ENCODE peak calls at places on chromosomes 6 and 20, in six cellular contexts. One of them, this sample, is unnamed.

GRCh38 chr6:33607784-33608161 is 13.3 kb upstream of the ITPR3 start:
- DNase-seq in H1: no peak
- DNase-seq in H9: no peak
- DNase-seq in neuronal stem cell: no peak
- DNase-seq in mesenchymal stem cell: no peak
- DNase-seq in mesendoderm: peak; percentile 42
- DNase-seq in this sample: no peak

GRCh38 chr6:92810913-92811312 is 608.4 kb downstream of the EPHA7 start:
- DNase-seq in mesenchymal stem cell: peak; percentile 46
- DNase-seq in H9: peak; percentile 70
- DNase-seq in mesendoderm: peak; percentile 78
- DNase-seq in neuronal stem cell: peak; percentile 49
- DNase-seq in H1: peak; percentile 19
- DNase-seq in this sample: peak; percentile 27

GRCh38 chr6:107491791-107492674 is 2.1 kb downstream of the SOBP start:
- DNase-seq in neuronal stem cell: no peak
- DNase-seq in H9: no peak
- DNase-seq in mesenchymal stem cell: peak; percentile 16
- DNase-seq in mesendoderm: no peak
- DNase-seq in H1: no peak
- DNase-seq in this sample: peak; percentile 56

GRCh38 chr6:164749126-164749758 is 560.2 kb downstream of the C6orf118 start:
- DNase-seq in mesendoderm: no peak
- DNase-seq in H1: no peak
- DNase-seq in H9: no peak
- DNase-seq in neuronal stem cell: no peak
- DNase-seq in mesenchymal stem cell: peak; percentile 13
- DNase-seq in this sample: no peak

GRCh38 chr6:14622878-14623542 is 505.4 kb downstream of the CD83 start:
- DNase-seq in neuronal stem cell: no peak
- DNase-seq in mesendoderm: no peak
- DNase-seq in H1: no peak
- DNase-seq in mesenchymal stem cell: no peak
- DNase-seq in H9: no peak
- DNase-seq in this sample: peak; percentile 15

GRCh38 chr6:47736083-47736700 is 37.8 kb downstream of the ADGRF4 start:
- DNase-seq in neuronal stem cell: no peak
- DNase-seq in H1: no peak
- DNase-seq in mesenchymal stem cell: no peak
- DNase-seq in H9: no peak
- DNase-seq in mesendoderm: no peak
- DNase-seq in this sample: no peak

GRCh38 chr6:138410972-138411667 is 7.1 kb downstream of the HEBP2 start:
- DNase-seq in neuronal stem cell: no peak
- DNase-seq in H1: no peak
- DNase-seq in mesenchymal stem cell: peak; percentile 76
- DNase-seq in mesendoderm: no peak
- DNase-seq in H9: no peak
- DNase-seq in this sample: peak; percentile 83

GRCh38 chr20:14992071-14992654 is 654.8 kb upstream of the FLRT3 start:
- DNase-seq in H1: no peak
- DNase-seq in H9: no peak
- DNase-seq in mesendoderm: no peak
- DNase-seq in mesenchymal stem cell: no peak
- DNase-seq in neuronal stem cell: no peak
- DNase-seq in this sample: no peak

GRCh38 chr6:1384549-1385128 is 4.7 kb upstream of the FOXF2 start:
- DNase-seq in H1: no peak
- DNase-seq in H9: no peak
- DNase-seq in mesenchymal stem cell: no peak
- DNase-seq in mesendoderm: no peak
- DNase-seq in neuronal stem cell: peak; percentile 29
- DNase-seq in this sample: no peak

GRCh38 chr20:50558483-50558925 is 48.3 kb downstream of the PTPN1 start:
- DNase-seq in neuronal stem cell: no peak
- DNase-seq in H1: no peak
- DNase-seq in mesenchymal stem cell: peak; percentile 94
- DNase-seq in H9: no peak
- DNase-seq in mesendoderm: peak; percentile 40
- DNase-seq in this sample: peak; percentile 87

GRCh38 chr20:20214757-20215275 is 153.1 kb upstream of the INSM1 start:
- DNase-seq in neuronal stem cell: no peak
- DNase-seq in mesendoderm: no peak
- DNase-seq in H1: no peak
- DNase-seq in mesenchymal stem cell: no peak
- DNase-seq in H9: no peak
- DNase-seq in this sample: no peak

GRCh38 chr20:38123021-38123587 is 42.0 kb downstream of the TGM2 start:
- DNase-seq in neuronal stem cell: no peak
- DNase-seq in H1: no peak
- DNase-seq in mesendoderm: peak; percentile 56
- DNase-seq in mesenchymal stem cell: peak; percentile 90
- DNase-seq in H9: no peak
- DNase-seq in this sample: peak; percentile 78

GRCh38 chr6:3773696-3774298 is 22.3 kb upstream of the PXDC1 start:
- DNase-seq in mesendoderm: no peak
- DNase-seq in neuronal stem cell: no peak
- DNase-seq in mesenchymal stem cell: no peak
- DNase-seq in H9: no peak
- DNase-seq in H1: no peak
- DNase-seq in this sample: no peak

GRCh38 chr6:65937982-65938381 is 231.0 kb upstream of the EYS start:
- DNase-seq in mesenchymal stem cell: no peak
- DNase-seq in H1: no peak
- DNase-seq in mesendoderm: peak; percentile 10
- DNase-seq in neuronal stem cell: no peak
- DNase-seq in H9: no peak
- DNase-seq in this sample: no peak

GRCh38 chr6:138105446-138105845 is 1.8 kb downstream of the PERP start:
- DNase-seq in mesendoderm: peak; percentile 27
- DNase-seq in mesenchymal stem cell: no peak
- DNase-seq in neuronal stem cell: no peak
- DNase-seq in H9: no peak
- DNase-seq in H1: no peak
- DNase-seq in this sample: no peak

GRCh38 chr20:17645010-17645409 is 37.0 kb downstream of the RRBP1 start:
- DNase-seq in H9: no peak
- DNase-seq in H1: no peak
- DNase-seq in mesenchymal stem cell: no peak
- DNase-seq in mesendoderm: no peak
- DNase-seq in neuronal stem cell: no peak
- DNase-seq in this sample: no peak

GRCh38 chr20:4084096-4084495 is 68.7 kb upstream of the RNF24 start:
- DNase-seq in H9: no peak
- DNase-seq in mesendoderm: no peak
- DNase-seq in mesenchymal stem cell: no peak
- DNase-seq in H1: no peak
- DNase-seq in neuronal stem cell: no peak
- DNase-seq in this sample: no peak

GRCh38 chr6:73929421-73929820 is 233.4 kb downstream of the CD109 start:
- DNase-seq in mesenchymal stem cell: no peak
- DNase-seq in mesendoderm: no peak
- DNase-seq in H9: no peak
- DNase-seq in H1: no peak
- DNase-seq in neuronal stem cell: no peak
- DNase-seq in this sample: peak; percentile 13

GRCh38 chr6:151464702-151465101 is 12.8 kb upstream of the RMND1 start:
- DNase-seq in H1: no peak
- DNase-seq in neuronal stem cell: no peak
- DNase-seq in mesenchymal stem cell: no peak
- DNase-seq in H9: no peak
- DNase-seq in mesendoderm: no peak
- DNase-seq in this sample: no peak

GRCh38 chr6:3546121-3546520 is 89.3 kb upstream of the SLC22A23 start:
- DNase-seq in H1: no peak
- DNase-seq in H9: no peak
- DNase-seq in neuronal stem cell: no peak
- DNase-seq in mesenchymal stem cell: no peak
- DNase-seq in mesendoderm: no peak
- DNase-seq in this sample: no peak

DNA sequence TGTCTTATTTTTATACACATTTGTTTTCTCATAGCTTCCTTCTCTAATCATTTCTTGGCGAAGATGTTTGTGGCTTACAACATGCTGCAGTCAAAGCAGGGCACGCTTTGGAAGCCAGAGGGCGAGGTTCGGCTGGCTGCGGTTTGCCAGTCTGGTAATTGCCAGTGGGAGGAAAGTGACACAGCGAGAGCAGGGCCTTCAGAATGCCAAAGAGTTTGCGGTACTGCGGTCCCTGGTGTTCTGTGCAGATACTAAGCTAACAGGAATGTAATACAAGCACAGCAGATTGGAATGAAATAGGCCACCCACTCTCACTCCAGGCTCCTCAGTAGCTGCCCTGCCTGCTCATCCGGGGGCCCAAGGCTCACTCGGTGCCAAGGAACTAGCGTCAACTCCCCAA is 58.7 kb upstream of the TGM3 start:
- DNase-seq in mesendoderm: peak; percentile 11
- DNase-seq in H1: no peak
- DNase-seq in mesenchymal stem cell: no peak
- DNase-seq in neuronal stem cell: no peak
- DNase-seq in H9: peak; percentile 38
- DNase-seq in this sample: peak; percentile 95
- H2BK15ac ChIP-seq in mesendoderm: no peak overlapping the region
- H2BK15ac ChIP-seq in H1: no peak overlapping the region
- H2BK15ac ChIP-seq in mesenchymal stem cell: no peak overlapping the region
- H2BK15ac ChIP-seq in neuronal stem cell: no peak overlapping the region
- H2BK15ac ChIP-seq in H9: no peak overlapping the region
- H2BK15ac ChIP-seq in this sample: no peak overlapping the region

GRCh38 chr6:27797960-27798359 is 114.2 kb downstream of the OR2B2 start:
- DNase-seq in H1: no peak
- DNase-seq in mesenchymal stem cell: no peak
- DNase-seq in H9: no peak
- DNase-seq in neuronal stem cell: no peak
- DNase-seq in mesendoderm: no peak
- DNase-seq in this sample: no peak

GRCh38 chr6:27791182-27791939 is 120.8 kb downstream of the OR2B2 start:
- DNase-seq in H9: peak; percentile 70
- DNase-seq in neuronal stem cell: peak; percentile 56
- DNase-seq in mesendoderm: peak; percentile 93
- DNase-seq in H1: no peak
- DNase-seq in mesenchymal stem cell: peak; percentile 86
- DNase-seq in this sample: peak; percentile 87

GRCh38 chr6:27795697-27796494 is 116.3 kb downstream of the OR2B2 start:
- DNase-seq in H9: no peak
- DNase-seq in mesenchymal stem cell: peak; percentile 94
- DNase-seq in mesendoderm: peak; percentile 95
- DNase-seq in H1: no peak
- DNase-seq in neuronal stem cell: peak; percentile 88
- DNase-seq in this sample: peak; percentile 89
- H2BK15ac ChIP-seq in H9: no peak overlapping the region
- H2BK15ac ChIP-seq in mesenchymal stem cell: no peak overlapping the region
- H2BK15ac ChIP-seq in mesendoderm: no peak overlapping the region
- H2BK15ac ChIP-seq in H1: peak overlapping the region; percentile 72
- H2BK15ac ChIP-seq in neuronal stem cell: no peak overlapping the region
- H2BK15ac ChIP-seq in this sample: no peak overlapping the region

GRCh38 chr6:70819715-70820114 is 137.1 kb downstream of the B3GAT2 start:
- DNase-seq in H9: no peak
- DNase-seq in neuronal stem cell: no peak
- DNase-seq in mesenchymal stem cell: no peak
- DNase-seq in mesendoderm: no peak
- DNase-seq in H1: no peak
- DNase-seq in this sample: peak; percentile 32
- H2BK15ac ChIP-seq in H9: no peak overlapping the region
- H2BK15ac ChIP-seq in neuronal stem cell: no peak overlapping the region
- H2BK15ac ChIP-seq in mesenchymal stem cell: no peak overlapping the region
- H2BK15ac ChIP-seq in mesendoderm: no peak overlapping the region
- H2BK15ac ChIP-seq in H1: no peak overlapping the region
- H2BK15ac ChIP-seq in this sample: no peak overlapping the region

DNA sequence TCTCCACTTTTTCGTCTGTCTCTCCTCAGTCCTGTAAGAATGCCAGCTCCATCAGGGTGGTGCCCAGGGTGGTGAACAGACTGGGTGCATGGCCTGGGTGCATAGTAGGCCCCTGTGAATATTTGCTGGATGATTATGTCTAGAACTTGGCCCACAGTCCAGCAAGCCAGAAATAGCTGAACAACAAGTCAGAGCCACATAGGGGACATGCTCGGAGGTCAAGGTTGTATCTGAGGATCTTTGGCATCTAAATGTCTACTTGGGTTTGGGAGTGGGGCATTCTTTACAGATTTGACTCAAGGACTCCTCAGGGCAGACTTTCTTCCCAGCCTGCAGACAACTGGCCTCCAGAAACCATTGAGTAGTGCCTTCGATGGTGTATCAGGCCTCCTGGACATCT is 18.1 kb upstream of the BPIFA3 start:
- DNase-seq in mesendoderm: no peak
- DNase-seq in H9: no peak
- DNase-seq in mesenchymal stem cell: no peak
- DNase-seq in H1: no peak
- DNase-seq in neuronal stem cell: no peak
- DNase-seq in this sample: no peak
- H2BK15ac ChIP-seq in mesendoderm: no peak overlapping the region
- H2BK15ac ChIP-seq in H9: no peak overlapping the region
- H2BK15ac ChIP-seq in mesenchymal stem cell: no peak overlapping the region
- H2BK15ac ChIP-seq in H1: no peak overlapping the region
- H2BK15ac ChIP-seq in neuronal stem cell: no peak overlapping the region
- H2BK15ac ChIP-seq in this sample: no peak overlapping the region

GRCh38 chr6:94988701-94989100 is 588.6 kb upstream of the MANEA start:
- DNase-seq in mesenchymal stem cell: no peak
- DNase-seq in mesendoderm: no peak
- DNase-seq in H1: no peak
- DNase-seq in H9: no peak
- DNase-seq in neuronal stem cell: no peak
- DNase-seq in this sample: no peak
- H2BK15ac ChIP-seq in mesenchymal stem cell: no peak overlapping the region
- H2BK15ac ChIP-seq in mesendoderm: no peak overlapping the region
- H2BK15ac ChIP-seq in H1: no peak overlapping the region
- H2BK15ac ChIP-seq in H9: no peak overlapping the region
- H2BK15ac ChIP-seq in neuronal stem cell: no peak overlapping the region
- H2BK15ac ChIP-seq in this sample: no peak overlapping the region